ENCODE peak calls at places on chromosomes 7 and 10, in eight cellular contexts. W is uterus; M is osteocyte; L is cardiac fibroblast; R is astrocyte of the spinal cord; U is CD8-positive, alpha-beta T cell; H is CD4-positive, alpha-beta T cell; Z is GM13976. J is an unnamed sample.

GRCh38 chr7:74216361-74216761 is 6.6 kb downstream of the LAT2 start:
- DNase-seq in L (no peak), H (no peak), W (no peak), R (no peak), U (no peak), Z (no peak), M (no peak), J (no peak)

GRCh38 chr7:130912086-130912909 is 178.3 kb upstream of the KLF14 start:
- DNase-seq in M (no peak), R (peak), L (peak), U (no peak), Z (no peak), W (no peak), H (no peak), J (no peak)

GRCh38 chr7:80334908-80335307 is 177.0 kb downstream of the GNAT3 start:
- DNase-seq in R (no peak), Z (no peak), W (no peak), M (no peak), U (no peak), L (peak), H (no peak), J (no peak)

GRCh38 chr10:103193820-103194529 is 903 bp upstream of the NT5C2 start:
- DNase-seq in Z (peak), M (no peak), U (no peak), H (no peak), R (peak), W (no peak), L (peak), J (no peak)

GRCh38 chr7:86970986-86971385 is 88.5 kb downstream of the ELAPOR2 start:
- DNase-seq in U (no peak), W (no peak), Z (no peak), R (no peak), H (no peak), M (no peak), L (no peak), J (no peak)

GRCh38 chr7:151700621-151701185 is 176.2 kb downstream of the PRKAG2 start:
- DNase-seq in H (no peak), Z (no peak), U (no peak), M (no peak), W (no peak), L (peak), R (peak), J (no peak)

GRCh38 chr10:70908426-70909296 is 20.3 kb upstream of the PCBD1 start:
- DNase-seq in L (no peak), H (no peak), U (no peak), Z (no peak), W (no peak), R (no peak), M (no peak), J (no peak)

GRCh38 chr7:104934665-104935064 is 79.3 kb upstream of the KMT2E start:
- DNase-seq in R (no peak), W (no peak), U (no peak), Z (no peak), M (no peak), L (no peak), H (no peak), J (no peak)

GRCh38 chr10:95791425-95791979 is 35.5 kb downstream of the ENTPD1 start:
- DNase-seq in H (no peak), W (no peak), M (no peak), R (no peak), U (no peak), Z (no peak), L (no peak), J (no peak)

GRCh38 chr10:78846071-78846470 is 222.7 kb upstream of the ZMIZ1 start:
- DNase-seq in H (no peak), L (no peak), R (no peak), W (no peak), U (no peak), M (no peak), Z (no peak), J (no peak)

GRCh38 chr10:76880931-76881330 is 756.7 kb downstream of the KCNMA1 start:
- DNase-seq in M (no peak), L (no peak), U (no peak), R (no peak), Z (no peak), W (no peak), H (no peak), J (no peak)

DNA sequence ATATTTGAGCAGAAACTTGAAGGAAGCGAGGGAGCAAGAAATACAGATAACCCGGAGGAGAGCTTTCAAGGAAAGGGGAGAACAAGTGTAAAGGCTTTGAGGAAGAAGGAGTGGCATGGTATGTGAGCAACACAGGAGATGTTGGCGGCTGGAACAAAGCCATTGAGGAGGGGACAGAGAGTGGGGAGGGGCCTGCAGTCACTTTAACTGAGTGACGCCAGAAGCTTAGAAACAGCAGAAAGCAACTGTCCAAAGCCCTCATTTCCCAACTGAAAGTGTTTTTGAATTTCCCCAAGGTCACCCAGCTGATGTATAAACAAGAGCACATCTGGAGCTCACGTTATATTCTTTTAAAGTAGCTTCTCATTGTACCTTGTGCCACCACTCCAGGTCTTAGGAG is 19.1 kb downstream of the AUTS2 start:
- DNase-seq in Z (no peak), H (no peak), L (no peak), R (no peak), U (no peak), M (no peak), W (no peak), J (no peak)
- TF ChIP-seq CTCF in Z (no peak), H (no peak), L (no peak), R (no peak), U (no peak), M (no peak), W (no peak), J (no peak)

DNA sequence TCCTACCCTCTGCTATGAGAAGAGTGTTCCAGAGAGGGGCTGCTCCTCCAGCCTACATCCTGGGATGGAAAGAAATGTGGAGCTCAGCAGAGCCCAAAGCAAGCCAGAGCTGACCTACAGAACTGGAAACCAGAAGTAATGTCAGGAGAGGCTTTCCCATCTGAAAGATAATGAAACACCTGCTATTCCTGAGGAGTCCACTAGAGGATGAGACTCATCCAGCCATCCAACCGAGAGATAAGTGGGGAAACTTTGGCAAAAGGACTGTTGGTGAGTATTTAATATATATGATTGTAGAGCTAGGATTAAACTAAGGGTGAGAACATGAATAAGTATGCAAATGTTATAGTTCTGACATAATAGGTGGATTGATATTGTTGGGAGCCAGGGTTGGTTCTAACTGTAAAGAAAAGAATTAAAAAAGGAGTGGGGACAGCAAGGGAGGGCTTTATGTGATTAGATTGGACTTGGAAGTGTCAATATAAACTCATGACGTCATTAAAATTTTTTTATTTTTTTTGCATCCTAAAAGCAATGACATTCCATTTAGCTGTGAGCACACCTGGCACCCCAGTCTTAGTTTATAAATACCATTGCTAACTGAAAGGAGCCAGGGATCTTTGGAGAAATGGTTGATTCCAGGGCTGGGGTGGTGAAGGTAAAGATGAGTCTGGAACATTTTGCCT is 312.8 kb upstream of the NFE2L3 start:
- DNase-seq in H (no peak), U (no peak), L (no peak), R (no peak), Z (no peak), W (no peak), M (no peak), J (no peak)
- TF ChIP-seq CTCF in H (no peak), U (no peak), L (peak), R (peak), Z (no peak), W (no peak), M (peak), J (peak)

GRCh38 chr10:5195727-5196374 is 786 bp upstream of the AKR1C4 start:
- DNase-seq in L (no peak), M (no peak), R (no peak), H (no peak), U (no peak), W (no peak), Z (no peak), J (no peak)
- TF ChIP-seq CTCF in L (no peak), M (no peak), R (no peak), H (no peak), U (no peak), W (no peak), Z (no peak), J (no peak)

DNA sequence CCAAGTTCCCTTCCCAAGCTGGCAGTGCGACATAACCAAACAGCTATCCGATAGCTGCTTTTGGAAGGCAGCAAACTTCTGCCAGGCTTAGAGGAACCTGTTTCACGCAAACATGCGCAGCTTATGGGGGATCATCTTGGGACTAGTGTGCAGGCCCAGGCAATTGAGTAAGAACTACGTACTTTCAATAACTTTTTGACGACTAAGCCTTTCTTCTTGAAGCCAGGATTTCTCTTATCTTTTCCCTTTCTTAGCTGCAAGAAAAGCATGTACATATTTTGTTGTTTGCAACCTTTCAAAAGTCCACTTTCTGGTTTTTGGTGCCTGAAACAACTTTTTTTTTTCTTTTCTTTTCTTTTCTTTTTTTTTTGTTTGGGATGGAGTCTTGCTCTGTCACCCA is 28.7 kb upstream of the SEPHS1 start:
- DNase-seq in U (no peak), W (no peak), H (no peak), Z (no peak), M (no peak), L (no peak), R (no peak), J (no peak)
- TF ChIP-seq CTCF in U (no peak), W (no peak), H (no peak), Z (no peak), M (no peak), L (no peak), R (no peak), J (no peak)

GRCh38 chr10:15829495-15829894 is 30.8 kb downstream of the MINDY3 start:
- DNase-seq in U (no peak), Z (no peak), M (no peak), R (no peak), L (no peak), H (no peak), W (no peak), J (no peak)

GRCh38 chr10:15821046-15821683 is 39.1 kb downstream of the MINDY3 start:
- DNase-seq in R (no peak), H (no peak), U (no peak), L (no peak), M (no peak), Z (no peak), W (no peak), J (no peak)

DNA sequence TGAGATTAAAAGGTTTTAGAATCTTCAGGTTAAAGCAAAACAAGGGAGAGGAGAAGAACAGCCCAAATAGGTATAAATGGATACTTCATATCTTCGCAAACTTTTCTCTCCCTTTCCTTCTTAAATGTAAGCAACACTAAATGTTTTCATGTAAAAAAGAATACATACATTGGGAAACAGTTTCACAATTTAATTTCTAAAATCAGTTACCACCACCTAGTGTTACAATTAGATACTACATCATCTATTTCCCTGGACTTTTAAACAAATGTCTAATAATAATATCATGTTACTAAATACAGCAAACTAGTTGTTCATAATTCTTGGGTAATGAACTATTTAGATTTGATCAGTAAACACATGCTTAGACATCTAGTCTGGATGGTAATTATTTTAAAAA is 35.8 kb downstream of the MINDY3 start:
- DNase-seq in Z (no peak), M (no peak), H (no peak), U (no peak), R (peak), W (no peak), L (peak), J (no peak)
- TF ChIP-seq CTCF in Z (no peak), M (peak), H (peak), U (peak), R (peak), W (peak), L (peak), J (peak)

GRCh38 chr7:140506788-140507464 is 27.6 kb upstream of the MKRN1 start:
- DNase-seq in Z (no peak), W (peak), U (no peak), M (peak), L (peak), R (peak), H (no peak), J (no peak)
- TF ChIP-seq CTCF in Z (no peak), W (peak), U (no peak), M (peak), L (no peak), R (peak), H (no peak), J (no peak)

DNA sequence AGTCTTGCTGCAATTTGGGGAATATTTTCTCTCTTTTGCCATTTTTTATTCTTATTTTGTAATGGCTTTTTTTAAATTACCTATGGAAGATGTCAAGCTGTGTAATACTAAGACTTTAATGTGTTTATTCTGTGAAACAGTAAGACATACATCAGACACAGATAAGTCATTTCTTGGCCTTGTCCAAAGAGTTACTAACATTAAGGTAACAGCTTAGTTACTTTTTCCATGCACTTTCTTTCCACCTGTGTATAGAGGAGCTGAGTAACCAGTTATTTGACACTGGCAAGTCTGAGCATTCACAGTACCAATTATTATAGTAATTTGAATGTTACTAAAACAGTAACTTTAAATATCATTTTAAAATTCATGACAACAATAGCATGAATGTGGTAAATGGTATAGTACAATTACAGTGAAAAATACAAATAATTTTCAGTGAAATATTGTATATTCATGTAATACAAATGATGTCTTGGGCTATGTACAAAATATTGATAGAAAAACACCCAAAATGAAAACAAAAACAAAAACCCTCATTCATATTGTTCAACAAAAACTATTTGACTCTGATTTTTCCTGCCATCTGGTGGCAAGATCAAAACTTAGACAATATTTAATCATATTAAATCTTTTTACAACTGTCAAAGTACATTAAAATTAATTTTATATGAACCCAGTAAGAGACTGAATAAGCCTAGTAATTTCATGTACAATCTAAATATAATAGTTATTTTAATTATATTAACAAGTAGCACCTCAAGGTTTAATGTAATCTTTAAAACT is 259.8 kb upstream of the SEMA3A start:
- DNase-seq in Z (no peak), H (no peak), W (no peak), L (peak), R (peak), U (no peak), M (no peak), J (no peak)
- TF ChIP-seq CTCF in Z (no peak), H (no peak), W (no peak), L (peak), R (no peak), U (no peak), M (peak), J (no peak)

GRCh38 chr10:68224810-68225209 is 7.1 kb downstream of the ATOH7 start:
- DNase-seq in U (no peak), L (no peak), M (no peak), R (no peak), W (no peak), H (no peak), Z (no peak), J (no peak)

GRCh38 chr10:68221196-68221595 is 10.7 kb downstream of the ATOH7 start:
- DNase-seq in Z (no peak), L (no peak), W (no peak), H (no peak), R (no peak), U (no peak), M (no peak), J (no peak)

GRCh38 chr10:68218786-68219185 is 13.1 kb downstream of the ATOH7 start:
- DNase-seq in M (no peak), H (no peak), Z (no peak), W (no peak), L (no peak), R (no peak), U (no peak), J (no peak)

GRCh38 chr10:68223535-68224165 is 8.3 kb downstream of the ATOH7 start:
- DNase-seq in U (no peak), Z (no peak), L (no peak), H (no peak), R (no peak), W (no peak), M (no peak), J (no peak)
- TF ChIP-seq CTCF in U (no peak), Z (peak), L (no peak), H (no peak), R (peak), W (no peak), M (no peak), J (no peak)